ENCODE peak calls at places on chromosomes 11 and 22, in five cellular contexts. J is brain microvascular endothelial cell, Y is choroid plexus epithelial cell, L is adrenal gland, I is upper lobe of right lung. X is an unnamed sample.

GRCh38 chr11:130802567-130802966 is 113.7 kb downstream of the SNX19 start:
- DNase-seq in J (no peak), Y (no peak), L (no peak), I (no peak), X (no peak)

GRCh38 chr11:12195773-12196172 is 85.4 kb downstream of the MICAL2 start:
- DNase-seq in J (no peak), Y (no peak), L (no peak), I (no peak), X (no peak)

GRCh38 chr11:112537846-112538330 is 277.2 kb upstream of the PLET1 start:
- DNase-seq in J (no peak), Y (peak; percentile 5), L (no peak), I (no peak), X (no peak)

GRCh38 chr11:125404136-125404810 is 91.8 kb downstream of the FEZ1 start:
- DNase-seq in J (no peak), Y (peak; percentile 34), L (no peak), I (no peak), X (no peak)

GRCh38 chr11:67058506-67058905 is 1.9 kb downstream of the RHOD start:
- DNase-seq in J (no peak), Y (no peak), L (no peak), I (no peak), X (no peak)

GRCh38 chr11:120182790-120183491 is 27.9 kb upstream of the OAF start:
- DNase-seq in J (no peak), Y (no peak), L (no peak), I (peak; percentile 52), X (no peak)

GRCh38 chr11:69384548-69385465 is 90.9 kb downstream of the MYEOV start:
- DNase-seq in J (no peak), Y (no peak), L (no peak), I (no peak), X (no peak)

GRCh38 chr11:70641366-70641765 is 243.0 kb downstream of the CTTN start:
- DNase-seq in J (no peak), Y (no peak), L (no peak), I (no peak), X (no peak)

GRCh38 chr11:124987096-124987495 is 33.1 kb downstream of the CCDC15 start:
- DNase-seq in J (no peak), Y (no peak), L (no peak), I (no peak), X (no peak)

GRCh38 chr11:124934862-124935547 is 842 bp downstream of the HEPACAM start:
- DNase-seq in J (peak; percentile 76), Y (peak; percentile 95), L (no peak), I (no peak), X (peak; percentile 76)

GRCh38 chr11:78140392-78141077 is 1.1 kb upstream of the ALG8 start:
- DNase-seq in J (no peak), Y (no peak), L (no peak), I (no peak), X (no peak)

GRCh38 chr11:119504366-119504765 is 81.4 kb upstream of the THY1 start:
- DNase-seq in J (no peak), Y (no peak), L (no peak), I (no peak), X (no peak)

GRCh38 chr22:20781272-20781990 is 7.5 kb downstream of the SERPIND1 start:
- DNase-seq in J (peak; percentile 51), Y (peak; percentile 39), L (no peak), I (no peak), X (no peak)

GRCh38 chr11:5690736-5691135 is 1.1 kb downstream of the TRIM22 start:
- DNase-seq in J (no peak), Y (peak; percentile 30), L (no peak), I (no peak), X (peak; percentile 29)

GRCh38 chr11:62573006-62573591 is 592 bp downstream of the EEF1G start:
- DNase-seq in J (no peak), Y (peak; percentile 45), L (peak; percentile 50), I (peak; percentile 67), X (peak; percentile 18)

GRCh38 chr22:25364281-25364680 is 144.8 kb downstream of the CRYBB2 start:
- DNase-seq in J (no peak), Y (no peak), L (no peak), I (peak; percentile 46), X (no peak)

GRCh38 chr11:8671651-8672062 is 10.8 kb downstream of the TRIM66 start:
- DNase-seq in J (peak; percentile 80), Y (peak; percentile 88), L (peak; percentile 50), I (no peak), X (no peak)

GRCh38 chr11:108593214-108593909 is at the start of gene EXPH5:
- DNase-seq in J (peak; percentile 49), Y (peak; percentile 55), L (peak; percentile 94), I (peak; percentile 97), X (peak; percentile 63)

GRCh38 chr11:65419773-65420481 is 2.7 kb upstream of the NEAT1 start:
- DNase-seq in J (peak; percentile 92), Y (peak; percentile 99), L (peak; percentile 95), I (peak; percentile 95), X (peak; percentile 94)

GRCh38 chr22:22103078-22103593 is 120.5 kb upstream of the TOP3B start:
- DNase-seq in J (no peak), Y (peak; percentile 13), L (no peak), I (no peak), X (no peak)

GRCh38 chr11:85886089-85887056 is 31.2 kb downstream of the CCDC83 start:
- DNase-seq in J (no peak), Y (peak; percentile 33), L (no peak), I (no peak), X (no peak)

GRCh38 chr11:116893906-116894305 is 56.5 kb upstream of the APOA1 start:
- DNase-seq in J (no peak), Y (no peak), L (no peak), I (no peak), X (no peak)

GRCh38 chr11:43944761-43945311 is 2.4 kb downstream of the C11orf96 start:
- DNase-seq in J (peak; percentile 61), Y (peak; percentile 70), L (peak; percentile 89), I (peak; percentile 92), X (no peak)

GRCh38 chr11:117443269-117444186 is 115.9 kb downstream of the CEP164 start:
- DNase-seq in J (peak; percentile 26), Y (peak; percentile 69), L (peak; percentile 55), I (peak; percentile 72), X (no peak)

GRCh38 chr11:116535954-116536353 is 236.8 kb downstream of the BUD13 start:
- DNase-seq in J (no peak), Y (no peak), L (no peak), I (peak; percentile 23), X (no peak)

GRCh38 chr22:49297286-49297870 is 530.3 kb downstream of the BRD1 start:
- DNase-seq in J (no peak), Y (no peak), L (no peak), I (peak; percentile 48), X (no peak)

GRCh38 chr22:31897842-31898241 is 46.5 kb upstream of the YWHAH start:
- DNase-seq in J (no peak), Y (no peak), L (no peak), I (no peak), X (no peak)

GRCh38 chr11:1076061-1076665 is 1.5 kb downstream of the MUC2 start:
- DNase-seq in J (no peak), Y (no peak), L (no peak), I (peak; percentile 36), X (no peak)

GRCh38 chr22:45319319-45319675 is 9.6 kb downstream of the FAM118A start:
- DNase-seq in J (peak; percentile 41), Y (peak; percentile 88), L (no peak), I (no peak), X (peak; percentile 61)
- H3K4me3 ChIP-seq in J (no peak overlapping the region), Y (no peak overlapping the region), L (no peak overlapping the region), I (no peak overlapping the region), X (no peak overlapping the region)

GRCh38 chr22:47797546-47797945 is 1035.1 kb downstream of the TBC1D22A start:
- DNase-seq in J (no peak), Y (no peak), L (no peak), I (no peak), X (no peak)

GRCh38 chr22:47794851-47795250 is 1032.4 kb downstream of the TBC1D22A start:
- DNase-seq in J (no peak), Y (no peak), L (no peak), I (no peak), X (no peak)

GRCh38 chr22:47793304-47794101 is 1031.1 kb downstream of the TBC1D22A start:
- DNase-seq in J (no peak), Y (no peak), L (no peak), I (no peak), X (no peak)

GRCh38 chr22:47796128-47796908 is 1033.9 kb downstream of the TBC1D22A start:
- DNase-seq in J (no peak), Y (no peak), L (no peak), I (no peak), X (no peak)

DNA sequence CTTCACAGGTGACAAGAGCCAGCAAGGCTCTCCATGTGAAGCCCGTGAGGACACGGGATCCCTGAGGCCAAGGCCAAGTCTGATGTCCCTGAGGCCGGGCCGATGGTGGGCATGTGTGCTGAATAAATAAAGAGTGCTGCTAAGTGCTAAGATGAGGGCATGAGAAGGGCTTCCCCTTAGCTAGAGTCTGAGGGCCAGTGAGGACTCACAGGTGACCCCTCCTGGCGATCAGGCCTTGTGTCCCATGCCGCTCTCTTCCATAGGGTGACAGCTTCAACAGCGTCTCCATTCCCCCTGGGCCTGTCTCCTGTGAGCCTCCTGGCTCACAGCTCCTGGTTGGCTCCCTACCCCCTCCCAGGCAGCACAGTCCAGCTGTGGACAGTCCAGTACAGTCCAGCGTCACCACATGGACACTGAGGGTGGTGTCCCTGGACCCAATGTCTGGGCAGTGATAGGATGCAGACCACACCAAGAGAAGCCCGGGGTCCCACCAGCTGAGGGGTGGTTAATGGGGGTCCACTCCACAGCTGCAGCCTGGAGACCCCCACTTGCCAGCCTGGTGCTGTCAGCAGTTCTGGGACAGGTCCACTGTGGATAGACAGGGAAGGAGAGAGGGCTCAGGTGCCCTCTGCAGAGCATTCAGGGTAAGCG is 1033.2 kb downstream of the TBC1D22A start:
- DNase-seq in J (no peak), Y (no peak), L (no peak), I (no peak), X (no peak)
- TF ChIP-seq CTCF in J (no peak), Y (no peak), L (no peak), I (no peak), X (no peak)

GRCh38 chr11:68255526-68255925 is 16.2 kb downstream of the C11orf24 start:
- DNase-seq in J (no peak), Y (peak; percentile 30), L (no peak), I (no peak), X (peak; percentile 9)

GRCh38 chr11:68259122-68259959 is 12.4 kb downstream of the C11orf24 start:
- DNase-seq in J (no peak), Y (no peak), L (no peak), I (no peak), X (no peak)

GRCh38 chr11:68258363-68258765 is 13.4 kb downstream of the C11orf24 start:
- DNase-seq in J (no peak), Y (no peak), L (no peak), I (no peak), X (no peak)

GRCh38 chr11:68256331-68256741 is 15.4 kb downstream of the C11orf24 start:
- DNase-seq in J (peak; percentile 63), Y (peak; percentile 76), L (no peak), I (no peak), X (peak; percentile 67)

GRCh38 chr11:68257477-68258362 is 14.1 kb downstream of the C11orf24 start:
- DNase-seq in J (peak; percentile 96), Y (peak; percentile 94), L (peak; percentile 99), I (peak; percentile 99), X (peak; percentile 90)
- H3K4me3 ChIP-seq in J (no peak overlapping the region), Y (peak overlapping the region; percentile 24), L (no peak overlapping the region), I (no peak overlapping the region), X (no peak overlapping the region)

GRCh38 chr11:75339685-75340409 is 11.6 kb downstream of the ARRB1 start:
- DNase-seq in J (no peak), Y (no peak), L (no peak), I (no peak), X (no peak)
- TF ChIP-seq CTCF in J (no peak), Y (peak; percentile 20), L (no peak), I (no peak), X (no peak)

X was measured in astrocyte of the spinal cord.